ENCODE peak calls at places on chromosome 14, in six cellular contexts. One of them, this sample, is unnamed.

GRCh38 chr14:101521978-101522377 is 39.3 kb upstream of the DIO3 start:
- DNase-seq in NCI-H2171: no peak
- DNase-seq in amniotic stem cell: no peak
- DNase-seq in left colon: no peak
- DNase-seq in effector CD4-positive, alpha-beta T cell: no peak
- DNase-seq in NCI-H82: no peak
- DNase-seq in this sample: no peak

GRCh38 chr14:80237142-80237541 is 25.8 kb upstream of the DIO2 start:
- DNase-seq in NCI-H2171: no peak
- DNase-seq in amniotic stem cell: no peak
- DNase-seq in left colon: no peak
- DNase-seq in effector CD4-positive, alpha-beta T cell: no peak
- DNase-seq in NCI-H82: no peak
- DNase-seq in this sample: no peak

GRCh38 chr14:68788275-68789001 is 4.4 kb downstream of the ZFP36L1 start:
- DNase-seq in NCI-H2171: no peak
- DNase-seq in amniotic stem cell: no peak
- DNase-seq in left colon: peak
- DNase-seq in effector CD4-positive, alpha-beta T cell: no peak
- DNase-seq in NCI-H82: no peak
- DNase-seq in this sample: no peak

GRCh38 chr14:104359969-104360442 is 219.6 kb upstream of the C14orf180 start:
- DNase-seq in NCI-H2171: no peak
- DNase-seq in amniotic stem cell: no peak
- DNase-seq in left colon: no peak
- DNase-seq in effector CD4-positive, alpha-beta T cell: no peak
- DNase-seq in NCI-H82: no peak
- DNase-seq in this sample: no peak

GRCh38 chr14:105180598-105181528 is at the start of gene NUDT14:
- DNase-seq in NCI-H2171: peak
- DNase-seq in amniotic stem cell: no peak
- DNase-seq in left colon: peak
- DNase-seq in effector CD4-positive, alpha-beta T cell: peak
- DNase-seq in NCI-H82: peak
- DNase-seq in this sample: peak

GRCh38 chr14:104405566-104406226 is 173.9 kb upstream of the C14orf180 start:
- DNase-seq in NCI-H2171: no peak
- DNase-seq in amniotic stem cell: no peak
- DNase-seq in left colon: no peak
- DNase-seq in effector CD4-positive, alpha-beta T cell: no peak
- DNase-seq in NCI-H82: no peak
- DNase-seq in this sample: no peak

GRCh38 chr14:36519431-36520321 is at the start of gene NKX2-1:
- DNase-seq in NCI-H2171: peak
- DNase-seq in amniotic stem cell: no peak
- DNase-seq in left colon: no peak
- DNase-seq in effector CD4-positive, alpha-beta T cell: no peak
- DNase-seq in NCI-H82: peak
- DNase-seq in this sample: peak

GRCh38 chr14:22510527-22511110 is 78.4 kb downstream of the DAD1 start:
- DNase-seq in NCI-H2171: no peak
- DNase-seq in amniotic stem cell: no peak
- DNase-seq in left colon: no peak
- DNase-seq in effector CD4-positive, alpha-beta T cell: no peak
- DNase-seq in NCI-H82: no peak
- DNase-seq in this sample: peak

GRCh38 chr14:75896341-75896740 is 85.5 kb downstream of the TGFB3 start:
- DNase-seq in NCI-H2171: no peak
- DNase-seq in amniotic stem cell: no peak
- DNase-seq in left colon: no peak
- DNase-seq in effector CD4-positive, alpha-beta T cell: no peak
- DNase-seq in NCI-H82: no peak
- DNase-seq in this sample: peak

GRCh38 chr14:64703393-64704144 is 655 bp upstream of the PLEKHG3 start:
- DNase-seq in NCI-H2171: no peak
- DNase-seq in amniotic stem cell: no peak
- DNase-seq in left colon: no peak
- DNase-seq in effector CD4-positive, alpha-beta T cell: no peak
- DNase-seq in NCI-H82: peak
- DNase-seq in this sample: no peak

GRCh38 chr14:70317969-70318634 is 41.4 kb downstream of the COX16 start:
- DNase-seq in NCI-H2171: peak
- DNase-seq in amniotic stem cell: peak
- DNase-seq in left colon: peak
- DNase-seq in effector CD4-positive, alpha-beta T cell: no peak
- DNase-seq in NCI-H82: peak
- DNase-seq in this sample: peak

GRCh38 chr14:67837011-67837624 is 17.5 kb downstream of the RAD51B start:
- DNase-seq in NCI-H2171: peak
- DNase-seq in amniotic stem cell: peak
- DNase-seq in left colon: peak
- DNase-seq in effector CD4-positive, alpha-beta T cell: peak
- DNase-seq in NCI-H82: peak
- DNase-seq in this sample: peak

GRCh38 chr14:70886421-70887206 is 20.6 kb upstream of the PCNX1 start:
- DNase-seq in NCI-H2171: no peak
- DNase-seq in amniotic stem cell: no peak
- DNase-seq in left colon: peak
- DNase-seq in effector CD4-positive, alpha-beta T cell: no peak
- DNase-seq in NCI-H82: peak
- DNase-seq in this sample: no peak

GRCh38 chr14:100441271-100441947 is 118.3 kb downstream of the SLC25A47 start:
- DNase-seq in NCI-H2171: no peak
- DNase-seq in amniotic stem cell: no peak
- DNase-seq in left colon: no peak
- DNase-seq in effector CD4-positive, alpha-beta T cell: no peak
- DNase-seq in NCI-H82: no peak
- DNase-seq in this sample: no peak

GRCh38 chr14:103110681-103111296 is 12.5 kb upstream of the TNFAIP2 start:
- DNase-seq in NCI-H2171: peak
- DNase-seq in amniotic stem cell: no peak
- DNase-seq in left colon: no peak
- DNase-seq in effector CD4-positive, alpha-beta T cell: no peak
- DNase-seq in NCI-H82: no peak
- DNase-seq in this sample: peak

GRCh38 chr14:92844220-92844619 is 50.1 kb downstream of the GOLGA5 start:
- DNase-seq in NCI-H2171: no peak
- DNase-seq in amniotic stem cell: no peak
- DNase-seq in left colon: no peak
- DNase-seq in effector CD4-positive, alpha-beta T cell: no peak
- DNase-seq in NCI-H82: no peak
- DNase-seq in this sample: no peak

GRCh38 chr14:72451081-72451972 is 442.6 kb downstream of the DPF3 start:
- DNase-seq in NCI-H2171: no peak
- DNase-seq in amniotic stem cell: no peak
- DNase-seq in left colon: no peak
- DNase-seq in effector CD4-positive, alpha-beta T cell: peak
- DNase-seq in NCI-H82: peak
- DNase-seq in this sample: peak

GRCh38 chr14:100400115-100400514 is 77.0 kb downstream of the SLC25A47 start:
- DNase-seq in NCI-H2171: no peak
- DNase-seq in amniotic stem cell: no peak
- DNase-seq in left colon: no peak
- DNase-seq in effector CD4-positive, alpha-beta T cell: no peak
- DNase-seq in NCI-H82: no peak
- DNase-seq in this sample: peak

GRCh38 chr14:54251356-54251755 is 145.5 kb upstream of the CDKN3 start:
- DNase-seq in NCI-H2171: no peak
- DNase-seq in amniotic stem cell: no peak
- DNase-seq in left colon: no peak
- DNase-seq in effector CD4-positive, alpha-beta T cell: no peak
- DNase-seq in NCI-H82: no peak
- DNase-seq in this sample: no peak

GRCh38 chr14:56046999-56047398 is 71.2 kb upstream of the PELI2 start:
- DNase-seq in NCI-H2171: no peak
- DNase-seq in amniotic stem cell: no peak
- DNase-seq in left colon: no peak
- DNase-seq in effector CD4-positive, alpha-beta T cell: no peak
- DNase-seq in NCI-H82: no peak
- DNase-seq in this sample: no peak

GRCh38 chr14:60946773-60947172 is 34.1 kb downstream of the TRMT5 start:
- DNase-seq in NCI-H2171: no peak
- DNase-seq in amniotic stem cell: no peak
- DNase-seq in left colon: no peak
- DNase-seq in effector CD4-positive, alpha-beta T cell: no peak
- DNase-seq in NCI-H82: no peak
- DNase-seq in this sample: no peak

GRCh38 chr14:31420319-31421081 is at the start of gene HEATR5A:
- DNase-seq in NCI-H2171: peak
- DNase-seq in amniotic stem cell: peak
- DNase-seq in left colon: peak
- DNase-seq in effector CD4-positive, alpha-beta T cell: peak
- DNase-seq in NCI-H82: peak
- DNase-seq in this sample: peak

GRCh38 chr14:65095633-65096205 is 6.6 kb downstream of the MAX start:
- DNase-seq in NCI-H2171: no peak
- DNase-seq in amniotic stem cell: no peak
- DNase-seq in left colon: peak
- DNase-seq in effector CD4-positive, alpha-beta T cell: no peak
- DNase-seq in NCI-H82: no peak
- DNase-seq in this sample: peak

This sample was measured in NCI-H69.